ENCODE peak calls at places on chromosomes 6 and 20, in four cellular contexts. B is naive thymus-derived CD4-positive, alpha-beta T cell; N is ACHN; Y is activated CD4-positive, alpha-beta T cell treated with anti-CD3 and anti-CD28 coated beads, Interleukin-2, amount 50 U/mL, for 48 hours. A is an unnamed sample.

GRCh38 chr20:32918751-32919150 is 60.0 kb downstream of the EFCAB8 start:
- DNase-seq in B (no peak), N (no peak), Y (no peak), A (no peak)

GRCh38 chr20:45044084-45044573 is 56.8 kb downstream of the KCNS1 start:
- DNase-seq in N (peak; percentile 79), B (peak; percentile 69), Y (no peak), A (peak; percentile 85)

GRCh38 chr6:64293298-64293697 is 657.7 kb downstream of the PHF3 start:
- DNase-seq in Y (no peak), N (no peak), B (no peak), A (no peak)

GRCh38 chr6:37657117-37657886 is 40.4 kb downstream of the MDGA1 start:
- DNase-seq in N (peak; percentile 48), Y (no peak), B (no peak), A (no peak)

GRCh38 chr6:48834706-48835105 is 628.3 kb downstream of the MMUT start:
- DNase-seq in B (no peak), Y (no peak), N (no peak), A (no peak)

GRCh38 chr6:145498425-145498824 is 236.9 kb downstream of the EPM2A start:
- DNase-seq in N (no peak), Y (no peak), B (no peak), A (no peak)

GRCh38 chr6:18415207-18415606 is 28.1 kb downstream of the RNF144B start:
- DNase-seq in Y (no peak), B (no peak), N (no peak), A (no peak)

GRCh38 chr20:59165389-59165785 is 1.8 kb downstream of the ZNF831 start:
- DNase-seq in N (no peak), Y (no peak), B (peak; percentile 18), A (no peak)

GRCh38 chr6:104603108-104603745 is 256.5 kb downstream of the HACE1 start:
- DNase-seq in B (no peak), Y (no peak), N (no peak), A (no peak)

GRCh38 chr20:62010551-62011402 is 54.9 kb downstream of the TAF4 start:
- DNase-seq in N (peak; percentile 49), B (peak; percentile 68), Y (peak; percentile 62), A (peak; percentile 60)

GRCh38 chr20:42472198-42472597 is 717.5 kb downstream of the PTPRT start:
- DNase-seq in B (no peak), N (no peak), Y (no peak), A (no peak)

GRCh38 chr6:155253337-155253736 is 10.5 kb upstream of the CLDN20 start:
- DNase-seq in Y (no peak), B (no peak), N (no peak), A (no peak)

GRCh38 chr6:34911822-34912221 is 22.8 kb downstream of the ANKS1A start:
- DNase-seq in Y (no peak), B (no peak), N (no peak), A (no peak)

GRCh38 chr20:11585752-11586352 is 331.8 kb upstream of the BTBD3 start:
- DNase-seq in Y (no peak), B (no peak), N (peak; percentile 13), A (peak; percentile 46)

GRCh38 chr6:169288591-169288990 is 34.9 kb upstream of the THBS2 start:
- DNase-seq in N (no peak), B (no peak), Y (no peak), A (no peak)

GRCh38 chr6:110620065-110620464 is 143.7 kb upstream of the SLC22A16 start:
- DNase-seq in N (no peak), B (no peak), Y (no peak), A (no peak)

GRCh38 chr20:2156666-2157624 is 55.3 kb downstream of the STK35 start:
- DNase-seq in B (no peak), N (no peak), Y (no peak), A (no peak)

GRCh38 chr20:36017034-36017951 is 48.9 kb downstream of the CNBD2 start:
- DNase-seq in N (peak; percentile 97), B (no peak), Y (no peak), A (peak; percentile 82)

GRCh38 chr20:9490171-9490570 is 24.2 kb upstream of the LAMP5 start:
- DNase-seq in Y (no peak), N (no peak), B (no peak), A (no peak)

GRCh38 chr6:153065222-153065621 is 62.7 kb upstream of the MTRF1L start:
- DNase-seq in B (no peak), N (no peak), Y (no peak), A (no peak)

GRCh38 chr20:54668271-54669053 is 193.1 kb downstream of the DOK5 start:
- DNase-seq in Y (peak; percentile 43), N (peak; percentile 14), B (no peak), A (peak; percentile 31)

GRCh38 chr6:6970851-6971250 is 136.9 kb upstream of the RREB1 start:
- DNase-seq in N (no peak), B (no peak), Y (no peak), A (no peak)

GRCh38 chr20:43583133-43583864 is 7.4 kb upstream of the IFT52 start:
- DNase-seq in Y (no peak), B (no peak), N (no peak), A (no peak)

GRCh38 chr6:84269947-84270733 is 42.7 kb upstream of the CEP162 start:
- DNase-seq in N (no peak), B (no peak), Y (no peak), A (no peak)

GRCh38 chr6:46414398-46414797 is 76.9 kb downstream of the RCAN2 start:
- DNase-seq in Y (no peak), N (no peak), B (no peak), A (no peak)

GRCh38 chr20:32581839-32582658 is 3.1 kb downstream of the NOL4L start:
- DNase-seq in Y (no peak), B (peak; percentile 22), N (no peak), A (no peak)

GRCh38 chr20:10984899-10985298 is 311.1 kb upstream of the JAG1 start:
- DNase-seq in Y (no peak), N (no peak), B (no peak), A (peak; percentile 60)

GRCh38 chr6:147765541-147765940 is 257.1 kb downstream of the SAMD5 start:
- DNase-seq in N (no peak), B (no peak), Y (no peak), A (no peak)

GRCh38 chr6:166412156-166412910 is 29.6 kb upstream of the MPC1 start:
- DNase-seq in N (no peak), Y (no peak), B (no peak), A (no peak)

GRCh38 chr6:35736293-35736894 is 438 bp upstream of the ARMC12 start:
- DNase-seq in N (peak; percentile 59), B (peak; percentile 84), Y (peak; percentile 92), A (peak; percentile 51)

GRCh38 chr20:8399963-8400362 is 267.9 kb downstream of the PLCB1 start:
- DNase-seq in N (no peak), B (no peak), Y (no peak), A (peak; percentile 15)

GRCh38 chr6:40810176-40810575 is 223.0 kb upstream of the LRFN2 start:
- DNase-seq in N (no peak), B (no peak), Y (no peak), A (peak; percentile 54)

GRCh38 chr6:167547751-167548150 is 222.9 kb downstream of the TTLL2 start:
- DNase-seq in B (no peak), Y (no peak), N (peak; percentile 8), A (no peak)